ENCODE peak calls at places on chromosomes 2 and 18, in four cellular contexts. One of them, this sample, is unnamed.

GRCh38 chr2:165113414-165113813 is 90.4 kb downstream of the SCN3A start:
- DNase-seq in cardiac fibroblast: no peak
- DNase-seq in RWPE2: no peak
- DNase-seq in foreskin fibroblast: peak; percentile 0
- DNase-seq in this sample: no peak

GRCh38 chr2:113114224-113114945 is 13.0 kb upstream of the IL1RN start:
- DNase-seq in cardiac fibroblast: no peak
- DNase-seq in foreskin fibroblast: no peak
- DNase-seq in RWPE2: no peak
- DNase-seq in this sample: no peak

GRCh38 chr2:122028371-122029102 is 273.1 kb downstream of the TSN start:
- DNase-seq in foreskin fibroblast: peak; percentile 18
- DNase-seq in cardiac fibroblast: peak; percentile 84
- DNase-seq in RWPE2: no peak
- DNase-seq in this sample: no peak

GRCh38 chr2:232365621-232366321 is 12.8 kb upstream of the ALPP start:
- DNase-seq in cardiac fibroblast: peak; percentile 33
- DNase-seq in foreskin fibroblast: no peak
- DNase-seq in RWPE2: peak; percentile 15
- DNase-seq in this sample: no peak

GRCh38 chr2:157194844-157195243 is 62.7 kb upstream of the GALNT5 start:
- DNase-seq in cardiac fibroblast: no peak
- DNase-seq in RWPE2: no peak
- DNase-seq in foreskin fibroblast: no peak
- DNase-seq in this sample: no peak

GRCh38 chr2:174002679-174003078 is 37.5 kb upstream of the SP3 start:
- DNase-seq in foreskin fibroblast: no peak
- DNase-seq in RWPE2: no peak
- DNase-seq in cardiac fibroblast: no peak
- DNase-seq in this sample: no peak

GRCh38 chr2:75541430-75541829 is 19.3 kb downstream of the EVA1A start:
- DNase-seq in RWPE2: no peak
- DNase-seq in cardiac fibroblast: no peak
- DNase-seq in foreskin fibroblast: no peak
- DNase-seq in this sample: no peak

GRCh38 chr18:61554117-61554776 is 221.0 kb downstream of the CDH20 start:
- DNase-seq in RWPE2: peak; percentile 43
- DNase-seq in cardiac fibroblast: no peak
- DNase-seq in foreskin fibroblast: no peak
- DNase-seq in this sample: no peak

GRCh38 chr2:241617431-241618154 is 19.4 kb downstream of the THAP4 start:
- DNase-seq in RWPE2: no peak
- DNase-seq in foreskin fibroblast: no peak
- DNase-seq in cardiac fibroblast: peak; percentile 11
- DNase-seq in this sample: no peak

GRCh38 chr18:52409732-52410131 is 69.7 kb downstream of the DCC start:
- DNase-seq in RWPE2: no peak
- DNase-seq in foreskin fibroblast: no peak
- DNase-seq in cardiac fibroblast: no peak
- DNase-seq in this sample: no peak

GRCh38 chr18:13112982-13113381 is 105.6 kb upstream of the LDLRAD4 start:
- DNase-seq in RWPE2: no peak
- DNase-seq in cardiac fibroblast: peak; percentile 66
- DNase-seq in foreskin fibroblast: no peak
- DNase-seq in this sample: no peak

GRCh38 chr2:103805746-103806145 is 1043.9 kb downstream of the TMEM182 start:
- DNase-seq in foreskin fibroblast: no peak
- DNase-seq in RWPE2: no peak
- DNase-seq in cardiac fibroblast: no peak
- DNase-seq in this sample: no peak

GRCh38 chr2:16821696-16822095 is 156.1 kb upstream of the CYRIA start:
- DNase-seq in RWPE2: no peak
- DNase-seq in foreskin fibroblast: no peak
- DNase-seq in cardiac fibroblast: no peak
- DNase-seq in this sample: no peak

GRCh38 chr2:169853041-169853668 is 25.9 kb downstream of the UBR3 start:
- DNase-seq in foreskin fibroblast: no peak
- DNase-seq in cardiac fibroblast: no peak
- DNase-seq in RWPE2: no peak
- DNase-seq in this sample: no peak

GRCh38 chr2:168934826-168935225 is 33.7 kb downstream of the G6PC2 start:
- DNase-seq in RWPE2: no peak
- DNase-seq in foreskin fibroblast: no peak
- DNase-seq in cardiac fibroblast: no peak
- DNase-seq in this sample: no peak

GRCh38 chr2:200447139-200447855 is 62.6 kb downstream of the KCTD18 start:
- DNase-seq in cardiac fibroblast: no peak
- DNase-seq in foreskin fibroblast: no peak
- DNase-seq in RWPE2: no peak
- DNase-seq in this sample: no peak

GRCh38 chr2:237724811-237725478 is 73.6 kb upstream of the RBM44 start:
- DNase-seq in foreskin fibroblast: no peak
- DNase-seq in RWPE2: no peak
- DNase-seq in cardiac fibroblast: no peak
- DNase-seq in this sample: no peak

GRCh38 chr2:143907801-143908200 is 612.1 kb downstream of the ZEB2 start:
- DNase-seq in RWPE2: no peak
- DNase-seq in cardiac fibroblast: peak; percentile 19
- DNase-seq in foreskin fibroblast: peak; percentile 67
- DNase-seq in this sample: no peak

GRCh38 chr2:56478027-56478426 is 294.2 kb downstream of the CCDC85A start:
- DNase-seq in foreskin fibroblast: no peak
- DNase-seq in RWPE2: no peak
- DNase-seq in cardiac fibroblast: no peak
- DNase-seq in this sample: no peak

GRCh38 chr2:219475697-219476604 is 22.7 kb upstream of the GMPPA start:
- DNase-seq in foreskin fibroblast: no peak
- DNase-seq in RWPE2: no peak
- DNase-seq in cardiac fibroblast: peak; percentile 68
- DNase-seq in this sample: no peak
- H3K4me3 ChIP-seq in foreskin fibroblast: no peak overlapping the region
- H3K4me3 ChIP-seq in RWPE2: no peak overlapping the region
- H3K4me3 ChIP-seq in cardiac fibroblast: no peak overlapping the region
- H3K4me3 ChIP-seq in this sample: no peak overlapping the region

DNA sequence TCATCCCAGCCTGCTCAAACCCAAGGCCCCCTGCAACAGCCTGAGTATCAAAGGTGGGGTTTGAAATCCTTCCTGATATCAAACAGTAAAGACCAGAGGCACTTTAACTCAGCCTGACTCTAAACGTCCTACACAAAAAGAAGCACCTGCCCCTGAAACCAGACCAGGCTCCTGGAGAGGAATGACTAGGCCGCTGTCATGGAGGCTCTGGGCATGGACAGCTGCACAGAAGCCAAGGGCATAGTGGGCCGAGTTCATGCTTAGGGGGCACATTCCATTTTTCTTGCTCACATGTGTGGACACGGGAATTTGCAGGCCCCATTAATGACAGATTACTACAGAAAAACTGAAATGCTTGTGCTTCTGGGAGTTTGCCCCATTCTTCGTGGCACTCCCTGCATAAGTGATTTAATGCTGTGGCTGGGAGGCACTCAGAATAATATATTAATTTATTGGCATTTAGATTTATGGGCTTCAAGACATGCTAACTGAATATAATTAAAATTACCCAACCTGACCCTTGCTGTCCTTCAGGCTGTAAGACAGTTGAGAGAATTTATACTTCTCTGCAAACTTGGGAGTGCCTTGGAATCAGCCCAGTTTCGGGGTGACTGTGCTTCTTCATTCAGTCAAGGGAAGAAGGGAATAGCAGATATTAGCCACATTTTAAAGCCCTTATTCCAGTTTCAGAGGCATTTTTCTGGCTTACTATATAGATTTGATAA is 105.5 kb downstream of the GYPC start:
- DNase-seq in cardiac fibroblast: no peak
- DNase-seq in foreskin fibroblast: no peak
- DNase-seq in RWPE2: no peak
- DNase-seq in this sample: no peak
- H3K4me3 ChIP-seq in cardiac fibroblast: no peak overlapping the region
- H3K4me3 ChIP-seq in foreskin fibroblast: no peak overlapping the region
- H3K4me3 ChIP-seq in RWPE2: no peak overlapping the region
- H3K4me3 ChIP-seq in this sample: no peak overlapping the region

DNA sequence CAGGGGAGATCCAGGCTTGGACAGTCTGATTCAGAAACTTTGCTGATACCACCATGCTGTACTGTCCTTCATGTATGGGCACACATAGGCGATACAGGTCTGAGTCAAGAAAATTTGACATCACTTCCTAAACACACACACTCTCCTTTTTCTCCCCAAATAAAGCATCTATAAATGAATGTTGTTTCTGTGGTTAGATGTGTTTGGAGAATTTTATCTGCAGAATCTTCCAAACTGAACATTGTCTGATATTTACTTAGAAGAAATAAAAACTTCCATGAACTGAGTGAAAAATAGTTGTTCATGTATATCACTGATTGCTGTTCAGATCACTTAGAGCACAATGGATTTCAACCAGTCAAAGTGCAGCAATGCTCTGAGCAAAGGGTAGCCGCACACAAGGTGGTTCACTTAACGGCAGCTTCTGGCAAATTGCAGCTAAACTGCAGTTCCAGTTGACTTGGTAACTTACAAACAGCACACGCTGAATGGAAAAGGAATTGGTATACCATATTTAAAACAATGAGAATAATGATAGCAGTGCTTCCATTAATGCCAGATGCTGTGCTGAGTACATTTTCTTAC is 10.0 kb upstream of the AGFG1 start:
- DNase-seq in foreskin fibroblast: no peak
- DNase-seq in cardiac fibroblast: no peak
- DNase-seq in RWPE2: no peak
- DNase-seq in this sample: no peak
- H3K4me3 ChIP-seq in foreskin fibroblast: no peak overlapping the region
- H3K4me3 ChIP-seq in cardiac fibroblast: no peak overlapping the region
- H3K4me3 ChIP-seq in RWPE2: no peak overlapping the region
- H3K4me3 ChIP-seq in this sample: no peak overlapping the region

GRCh38 chr2:62202019-62202722 is 6.3 kb downstream of the B3GNT2 start:
- DNase-seq in RWPE2: no peak
- DNase-seq in cardiac fibroblast: no peak
- DNase-seq in foreskin fibroblast: no peak
- DNase-seq in this sample: no peak
- H3K4me3 ChIP-seq in RWPE2: no peak overlapping the region
- H3K4me3 ChIP-seq in cardiac fibroblast: no peak overlapping the region
- H3K4me3 ChIP-seq in foreskin fibroblast: no peak overlapping the region
- H3K4me3 ChIP-seq in this sample: no peak overlapping the region

This sample was measured in keratinocyte.